ENCODE peak calls at places on chromosomes 12 and 14, in six cellular contexts. One of them, this sample, is unnamed.

GRCh38 chr14:31268216-31268615 is 60.6 kb upstream of the HECTD1 start:
- DNase-seq in T-helper 17 cell: no peak
- DNase-seq in islet precursor cell: no peak
- DNase-seq in iPS DF 6.9: no peak
- DNase-seq in RWPE1: no peak
- DNase-seq in T-helper 9 cell: no peak
- DNase-seq in this sample: no peak

GRCh38 chr14:51846631-51847488 is 13.6 kb upstream of the GNG2 start:
- DNase-seq in T-helper 17 cell: peak; percentile 73
- DNase-seq in islet precursor cell: no peak
- DNase-seq in iPS DF 6.9: peak; percentile 54
- DNase-seq in RWPE1: no peak
- DNase-seq in T-helper 9 cell: peak; percentile 76
- DNase-seq in this sample: peak; percentile 62

GRCh38 chr14:36522347-36522971 is 2.4 kb upstream of the NKX2-1 start:
- DNase-seq in T-helper 17 cell: no peak
- DNase-seq in islet precursor cell: peak; percentile 60
- DNase-seq in iPS DF 6.9: no peak
- DNase-seq in RWPE1: no peak
- DNase-seq in T-helper 9 cell: no peak
- DNase-seq in this sample: peak; percentile 16

GRCh38 chr14:97336816-97337215 is 539.6 kb downstream of the VRK1 start:
- DNase-seq in T-helper 17 cell: no peak
- DNase-seq in islet precursor cell: no peak
- DNase-seq in iPS DF 6.9: no peak
- DNase-seq in RWPE1: no peak
- DNase-seq in T-helper 9 cell: no peak
- DNase-seq in this sample: no peak

GRCh38 chr14:22871200-22871961 is at the start of gene LRP10:
- DNase-seq in T-helper 17 cell: peak; percentile 55
- DNase-seq in islet precursor cell: peak; percentile 98
- DNase-seq in iPS DF 6.9: no peak
- DNase-seq in RWPE1: peak; percentile 86
- DNase-seq in T-helper 9 cell: peak; percentile 62
- DNase-seq in this sample: peak; percentile 96

GRCh38 chr12:2256453-2256852 is 203.7 kb downstream of the CACNA1C start:
- DNase-seq in T-helper 17 cell: no peak
- DNase-seq in islet precursor cell: no peak
- DNase-seq in iPS DF 6.9: no peak
- DNase-seq in RWPE1: no peak
- DNase-seq in T-helper 9 cell: no peak
- DNase-seq in this sample: no peak

GRCh38 chr12:52148541-52149181 is 43.2 kb downstream of the KRT80 start:
- DNase-seq in T-helper 17 cell: no peak
- DNase-seq in islet precursor cell: peak; percentile 79
- DNase-seq in iPS DF 6.9: no peak
- DNase-seq in RWPE1: peak; percentile 87
- DNase-seq in T-helper 9 cell: no peak
- DNase-seq in this sample: peak; percentile 68

GRCh38 chr12:3202734-3203446 is 125.7 kb downstream of the TSPAN9 start:
- DNase-seq in T-helper 17 cell: peak; percentile 27
- DNase-seq in islet precursor cell: peak; percentile 85
- DNase-seq in iPS DF 6.9: no peak
- DNase-seq in RWPE1: peak; percentile 70
- DNase-seq in T-helper 9 cell: peak; percentile 45
- DNase-seq in this sample: peak; percentile 86

GRCh38 chr12:110931315-110931728 is 10.9 kb upstream of the MYL2 start:
- DNase-seq in T-helper 17 cell: no peak
- DNase-seq in islet precursor cell: peak; percentile 89
- DNase-seq in iPS DF 6.9: no peak
- DNase-seq in RWPE1: no peak
- DNase-seq in T-helper 9 cell: no peak
- DNase-seq in this sample: peak; percentile 42

GRCh38 chr12:68538722-68539614 is 71.7 kb upstream of the RAP1B start:
- DNase-seq in T-helper 17 cell: no peak
- DNase-seq in islet precursor cell: no peak
- DNase-seq in iPS DF 6.9: no peak
- DNase-seq in RWPE1: no peak
- DNase-seq in T-helper 9 cell: peak; percentile 16
- DNase-seq in this sample: peak; percentile 84

GRCh38 chr14:69398818-69399210 is 322 bp downstream of the SLC39A9 start:
- DNase-seq in T-helper 17 cell: no peak
- DNase-seq in islet precursor cell: no peak
- DNase-seq in iPS DF 6.9: no peak
- DNase-seq in RWPE1: no peak
- DNase-seq in T-helper 9 cell: no peak
- DNase-seq in this sample: no peak

GRCh38 chr12:30753233-30753632 is 1.5 kb downstream of the CAPRIN2 start:
- DNase-seq in T-helper 17 cell: no peak
- DNase-seq in islet precursor cell: peak; percentile 84
- DNase-seq in iPS DF 6.9: peak; percentile 35
- DNase-seq in RWPE1: peak; percentile 48
- DNase-seq in T-helper 9 cell: no peak
- DNase-seq in this sample: peak; percentile 69

GRCh38 chr14:49977126-49977841 is 84.4 kb downstream of the ARF6 start:
- DNase-seq in T-helper 17 cell: no peak
- DNase-seq in islet precursor cell: no peak
- DNase-seq in iPS DF 6.9: no peak
- DNase-seq in RWPE1: no peak
- DNase-seq in T-helper 9 cell: no peak
- DNase-seq in this sample: no peak

GRCh38 chr12:26062566-26062965 is 62.3 kb downstream of the BHLHE41 start:
- DNase-seq in T-helper 17 cell: no peak
- DNase-seq in islet precursor cell: no peak
- DNase-seq in iPS DF 6.9: no peak
- DNase-seq in RWPE1: peak; percentile 46
- DNase-seq in T-helper 9 cell: no peak
- DNase-seq in this sample: no peak